ENCODE peak calls at places on chromosome 5, in six cellular contexts. One of them, this sample, is unnamed.

GRCh38 chr5:38595149-38595725 is 38.8 kb upstream of the LIFR start:
- DNase-seq in trophoblast cell: peak
- DNase-seq in IMR-90: peak
- DNase-seq in H1: no peak
- DNase-seq in neuronal stem cell: no peak
- DNase-seq in H9: no peak
- DNase-seq in this sample: peak

GRCh38 chr5:156543348-156543747 is 216.4 kb downstream of the SGCD start:
- DNase-seq in neuronal stem cell: no peak
- DNase-seq in IMR-90: no peak
- DNase-seq in H9: no peak
- DNase-seq in trophoblast cell: no peak
- DNase-seq in H1: no peak
- DNase-seq in this sample: no peak

GRCh38 chr5:10856646-10857332 is 95.8 kb upstream of the DAP start:
- DNase-seq in IMR-90: peak
- DNase-seq in H1: peak
- DNase-seq in neuronal stem cell: peak
- DNase-seq in trophoblast cell: peak
- DNase-seq in H9: peak
- DNase-seq in this sample: peak

GRCh38 chr5:150638053-150638444 is 2.4 kb upstream of the SYNPO start:
- DNase-seq in H1: no peak
- DNase-seq in trophoblast cell: no peak
- DNase-seq in neuronal stem cell: no peak
- DNase-seq in H9: no peak
- DNase-seq in IMR-90: no peak
- DNase-seq in this sample: no peak

GRCh38 chr5:155293605-155294178 is 280.1 kb downstream of the KIF4B start:
- DNase-seq in H9: no peak
- DNase-seq in IMR-90: no peak
- DNase-seq in neuronal stem cell: no peak
- DNase-seq in trophoblast cell: no peak
- DNase-seq in H1: no peak
- DNase-seq in this sample: no peak

GRCh38 chr5:122063836-122064235 is 14.2 kb downstream of the LOX start:
- DNase-seq in H9: no peak
- DNase-seq in trophoblast cell: peak
- DNase-seq in IMR-90: peak
- DNase-seq in neuronal stem cell: no peak
- DNase-seq in H1: no peak
- DNase-seq in this sample: peak

GRCh38 chr5:149141224-149141956 is at the start of gene ABLIM3:
- DNase-seq in H1: peak
- DNase-seq in IMR-90: peak
- DNase-seq in neuronal stem cell: peak
- DNase-seq in H9: peak
- DNase-seq in trophoblast cell: peak
- DNase-seq in this sample: peak

GRCh38 chr5:141866111-141866510 is 12.1 kb downstream of the PCDH1 start:
- DNase-seq in neuronal stem cell: no peak
- DNase-seq in IMR-90: no peak
- DNase-seq in H9: no peak
- DNase-seq in H1: no peak
- DNase-seq in trophoblast cell: peak
- DNase-seq in this sample: no peak

GRCh38 chr5:148836272-148837250 is 10.2 kb downstream of the ADRB2 start:
- DNase-seq in trophoblast cell: no peak
- DNase-seq in H9: no peak
- DNase-seq in neuronal stem cell: no peak
- DNase-seq in IMR-90: no peak
- DNase-seq in H1: no peak
- DNase-seq in this sample: no peak

GRCh38 chr5:179271821-179272325 is 73.4 kb downstream of the ADAMTS2 start:
- DNase-seq in neuronal stem cell: no peak
- DNase-seq in trophoblast cell: no peak
- DNase-seq in IMR-90: no peak
- DNase-seq in H9: peak
- DNase-seq in H1: no peak
- DNase-seq in this sample: no peak

GRCh38 chr5:179795863-179796833 is 2.4 kb downstream of the LTC4S start:
- DNase-seq in H9: peak
- DNase-seq in trophoblast cell: peak
- DNase-seq in IMR-90: peak
- DNase-seq in H1: peak
- DNase-seq in neuronal stem cell: no peak
- DNase-seq in this sample: peak

GRCh38 chr5:16819522-16820167 is 116.4 kb downstream of the MYO10 start:
- DNase-seq in H1: no peak
- DNase-seq in trophoblast cell: peak
- DNase-seq in neuronal stem cell: no peak
- DNase-seq in H9: no peak
- DNase-seq in IMR-90: peak
- DNase-seq in this sample: peak

GRCh38 chr5:176185133-176185733 is 53.0 kb upstream of the SIMC1 start:
- DNase-seq in H1: no peak
- DNase-seq in H9: no peak
- DNase-seq in trophoblast cell: no peak
- DNase-seq in neuronal stem cell: no peak
- DNase-seq in IMR-90: peak
- DNase-seq in this sample: no peak

GRCh38 chr5:34914671-34915138 is 599 bp downstream of the RAD1 start:
- DNase-seq in H1: peak
- DNase-seq in trophoblast cell: peak
- DNase-seq in H9: peak
- DNase-seq in IMR-90: peak
- DNase-seq in neuronal stem cell: no peak
- DNase-seq in this sample: peak

GRCh38 chr5:128287740-128288139 is 204.2 kb downstream of the SLC12A2 start:
- DNase-seq in IMR-90: no peak
- DNase-seq in H9: no peak
- DNase-seq in H1: no peak
- DNase-seq in trophoblast cell: no peak
- DNase-seq in neuronal stem cell: no peak
- DNase-seq in this sample: no peak

GRCh38 chr5:87246046-87246445 is 21.6 kb upstream of the RASA1 start:
- DNase-seq in H1: no peak
- DNase-seq in trophoblast cell: no peak
- DNase-seq in H9: no peak
- DNase-seq in IMR-90: peak
- DNase-seq in neuronal stem cell: no peak
- DNase-seq in this sample: no peak

GRCh38 chr5:38719916-38720315 is 125.9 kb upstream of the OSMR start:
- DNase-seq in H9: no peak
- DNase-seq in trophoblast cell: peak
- DNase-seq in H1: no peak
- DNase-seq in IMR-90: peak
- DNase-seq in neuronal stem cell: no peak
- DNase-seq in this sample: peak

GRCh38 chr5:92332039-92332438 is 948.9 kb upstream of the ARRDC3 start:
- DNase-seq in neuronal stem cell: no peak
- DNase-seq in trophoblast cell: no peak
- DNase-seq in H1: no peak
- DNase-seq in H9: no peak
- DNase-seq in IMR-90: peak
- DNase-seq in this sample: peak

GRCh38 chr5:114412509-114413171 is 50.8 kb downstream of the KCNN2 start:
- DNase-seq in IMR-90: peak
- DNase-seq in H1: no peak
- DNase-seq in H9: no peak
- DNase-seq in trophoblast cell: peak
- DNase-seq in neuronal stem cell: no peak
- DNase-seq in this sample: peak

GRCh38 chr5:35857004-35857345 is 284 bp downstream of the IL7R start:
- DNase-seq in H9: no peak
- DNase-seq in trophoblast cell: no peak
- DNase-seq in neuronal stem cell: no peak
- DNase-seq in H1: no peak
- DNase-seq in IMR-90: no peak
- DNase-seq in this sample: no peak

GRCh38 chr5:40665902-40666301 is 13.8 kb upstream of the PTGER4 start:
- DNase-seq in neuronal stem cell: no peak
- DNase-seq in H9: no peak
- DNase-seq in H1: no peak
- DNase-seq in IMR-90: no peak
- DNase-seq in trophoblast cell: no peak
- DNase-seq in this sample: no peak

GRCh38 chr5:38641003-38641402 is 84.6 kb upstream of the LIFR start:
- DNase-seq in trophoblast cell: peak
- DNase-seq in neuronal stem cell: no peak
- DNase-seq in H9: no peak
- DNase-seq in IMR-90: no peak
- DNase-seq in H1: no peak
- DNase-seq in this sample: no peak

GRCh38 chr5:132754947-132755346 is 7.7 kb downstream of the CCNI2 start:
- DNase-seq in neuronal stem cell: no peak
- DNase-seq in IMR-90: peak
- DNase-seq in trophoblast cell: no peak
- DNase-seq in H1: peak
- DNase-seq in H9: no peak
- DNase-seq in this sample: peak

GRCh38 chr5:36696059-36696673 is 89.8 kb downstream of the SLC1A3 start:
- DNase-seq in trophoblast cell: peak
- DNase-seq in H1: peak
- DNase-seq in H9: peak
- DNase-seq in neuronal stem cell: no peak
- DNase-seq in IMR-90: peak
- DNase-seq in this sample: peak

GRCh38 chr5:134584662-134585061 is 48.0 kb downstream of the SAR1B start:
- DNase-seq in H9: peak
- DNase-seq in trophoblast cell: no peak
- DNase-seq in H1: no peak
- DNase-seq in neuronal stem cell: no peak
- DNase-seq in IMR-90: no peak
- DNase-seq in this sample: no peak

GRCh38 chr5:107519900-107520354 is 150.8 kb downstream of the EFNA5 start:
- DNase-seq in neuronal stem cell: peak
- DNase-seq in H9: no peak
- DNase-seq in trophoblast cell: peak
- DNase-seq in IMR-90: peak
- DNase-seq in H1: no peak
- DNase-seq in this sample: peak

GRCh38 chr5:82707741-82708140 is 369.5 kb downstream of the TMEM167A start:
- DNase-seq in neuronal stem cell: no peak
- DNase-seq in trophoblast cell: no peak
- DNase-seq in H9: no peak
- DNase-seq in H1: no peak
- DNase-seq in IMR-90: no peak
- DNase-seq in this sample: no peak

DNA sequence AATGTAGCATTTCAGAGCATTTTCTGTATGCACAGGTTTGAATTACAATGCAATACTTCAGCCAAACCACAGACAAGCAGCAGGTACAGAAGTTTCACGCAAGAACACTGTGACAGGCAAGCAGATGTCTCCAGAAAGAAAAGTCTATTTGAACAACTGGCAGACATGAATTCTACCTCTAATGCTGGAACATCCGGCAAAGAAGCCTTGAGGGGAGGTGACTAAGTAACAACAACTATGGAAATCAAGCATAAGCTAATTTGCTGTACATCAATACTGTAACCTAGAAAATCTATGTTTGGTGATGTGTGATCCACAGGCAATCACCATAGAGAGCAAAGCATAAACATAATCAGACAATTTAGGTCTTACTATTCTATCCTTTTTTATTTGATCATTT is 65.6 kb downstream of the PLK2 start:
- DNase-seq in neuronal stem cell: no peak
- DNase-seq in H9: no peak
- DNase-seq in trophoblast cell: no peak
- DNase-seq in IMR-90: no peak
- DNase-seq in H1: no peak
- DNase-seq in this sample: no peak
- H2BK120ac ChIP-seq in neuronal stem cell: no peak
- H2BK120ac ChIP-seq in H9: no peak
- H2BK120ac ChIP-seq in trophoblast cell: no peak
- H2BK120ac ChIP-seq in IMR-90: no peak
- H2BK120ac ChIP-seq in H1: no peak
- H2BK120ac ChIP-seq in this sample: no peak

DNA sequence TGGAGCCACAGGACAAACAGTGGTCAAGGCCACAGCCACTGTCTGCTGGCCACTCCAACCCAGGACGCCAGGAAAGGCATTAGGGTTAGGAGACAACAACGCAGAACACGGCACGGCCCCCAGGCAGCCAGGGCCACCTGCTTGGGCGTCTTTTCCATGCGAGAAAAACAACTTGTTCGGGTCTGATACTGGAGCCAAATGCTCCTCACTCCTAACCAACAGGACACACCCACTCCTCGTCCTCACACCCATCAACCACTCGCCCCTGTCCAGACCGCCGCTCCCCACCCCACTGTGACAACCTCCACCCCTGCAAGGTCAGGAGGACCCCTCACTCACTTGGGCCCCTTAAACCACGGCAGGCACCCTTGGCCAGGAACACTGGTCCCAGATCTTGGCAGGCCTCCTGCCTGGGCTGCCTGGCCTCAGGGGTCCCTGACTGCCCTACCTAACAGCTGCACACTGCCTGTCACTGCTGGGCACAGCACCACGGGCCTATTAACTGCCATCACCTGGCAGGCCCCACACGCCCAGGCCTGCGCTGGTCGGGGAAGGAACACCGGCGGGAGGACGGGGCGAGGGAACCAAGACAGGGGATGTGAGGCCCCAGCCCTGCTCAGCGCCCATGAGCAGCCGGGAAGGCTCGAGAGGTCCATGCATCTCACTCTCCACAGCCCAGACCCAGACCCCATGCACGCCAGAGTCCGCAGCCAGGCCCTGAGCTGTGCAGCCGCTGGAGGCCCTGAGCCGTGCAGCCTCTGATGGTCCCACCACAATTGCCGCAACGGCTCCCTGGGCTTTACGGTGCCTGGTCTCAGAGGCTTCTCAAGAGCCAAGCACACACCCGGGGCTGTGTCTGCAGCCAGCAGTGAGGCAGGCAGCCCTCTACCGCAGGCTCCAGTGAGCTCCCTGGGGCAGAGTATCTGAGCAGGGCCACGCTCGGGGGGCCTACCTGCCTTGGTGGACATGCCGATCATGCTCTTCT is 13.8 kb downstream of the CLPTM1L start:
- DNase-seq in IMR-90: no peak
- DNase-seq in neuronal stem cell: no peak
- DNase-seq in H1: no peak
- DNase-seq in trophoblast cell: no peak
- DNase-seq in H9: no peak
- DNase-seq in this sample: no peak
- H3K27ac ChIP-seq in IMR-90: no peak
- H3K27ac ChIP-seq in neuronal stem cell: no peak
- H3K27ac ChIP-seq in H1: no peak
- H3K27ac ChIP-seq in trophoblast cell: no peak
- H3K27ac ChIP-seq in H9: no peak
- H3K27ac ChIP-seq in this sample: no peak

GRCh38 chr5:62271870-62272269 is 34.1 kb upstream of the KIF2A start:
- DNase-seq in trophoblast cell: no peak
- DNase-seq in H9: no peak
- DNase-seq in IMR-90: no peak
- DNase-seq in neuronal stem cell: no peak
- DNase-seq in H1: no peak
- DNase-seq in this sample: no peak
- H4K91ac ChIP-seq in trophoblast cell: no peak
- H4K91ac ChIP-seq in H9: no peak
- H4K91ac ChIP-seq in IMR-90: no peak
- H4K91ac ChIP-seq in neuronal stem cell: no peak
- H4K91ac ChIP-seq in H1: no peak
- H4K91ac ChIP-seq in this sample: no peak

GRCh38 chr5:143405747-143406098 is 2.2 kb upstream of the NR3C1 start:
- DNase-seq in IMR-90: no peak
- DNase-seq in trophoblast cell: no peak
- DNase-seq in H1: no peak
- DNase-seq in H9: no peak
- DNase-seq in neuronal stem cell: no peak
- DNase-seq in this sample: no peak
- H2BK120ac ChIP-seq in IMR-90: peak
- H2BK120ac ChIP-seq in trophoblast cell: peak
- H2BK120ac ChIP-seq in H1: no peak
- H2BK120ac ChIP-seq in H9: no peak
- H2BK120ac ChIP-seq in neuronal stem cell: no peak
- H2BK120ac ChIP-seq in this sample: peak